ENCODE peak calls at places on chromosomes 2 and 18, in six cellular contexts. H is SK-N-SH, M is GM12878, L is H1, Z is K562, Q is HepG2. O is an unnamed sample.

GRCh38 chr2:71898851-71899681 is 248.6 kb downstream of the CYP26B1 start:
- DNase-seq in H (no peak), M (no peak), L (peak; percentile 30), Z (no peak), Q (no peak), O (no peak)

GRCh38 chr2:40957508-40957907 is 505.6 kb upstream of the SLC8A1 start:
- DNase-seq in H (no peak), M (no peak), L (no peak), Z (no peak), Q (peak; percentile 9), O (no peak)

GRCh38 chr2:68936462-68936861 is 16.2 kb downstream of the GKN2 start:
- DNase-seq in H (no peak), M (no peak), L (no peak), Z (no peak), Q (no peak), O (no peak)

GRCh38 chr2:238116298-238117198 is 16.4 kb downstream of the ESPNL start:
- DNase-seq in H (no peak), M (no peak), L (no peak), Z (no peak), Q (no peak), O (no peak)

GRCh38 chr2:188291142-188291616 is 495 bp upstream of the GULP1 start:
- DNase-seq in H (peak; percentile 74), M (no peak), L (no peak), Z (no peak), Q (no peak), O (no peak)

GRCh38 chr2:131056204-131056975 is 36.9 kb downstream of the FAM168B start:
- DNase-seq in H (no peak), M (no peak), L (no peak), Z (no peak), Q (no peak), O (no peak)

GRCh38 chr2:104890670-104891069 is 36.8 kb downstream of the POU3F3 start:
- DNase-seq in H (no peak), M (no peak), L (no peak), Z (no peak), Q (no peak), O (no peak)

GRCh38 chr2:203706403-203706802 is at the start of gene CD28:
- DNase-seq in H (no peak), M (peak; percentile 85), L (no peak), Z (no peak), Q (no peak), O (peak; percentile 57)

GRCh38 chr2:217402622-217403383 is 542.9 kb upstream of the TNP1 start:
- DNase-seq in H (no peak), M (no peak), L (no peak), Z (peak; percentile 6), Q (no peak), O (no peak)

GRCh38 chr18:46518438-46518837 is 138.6 kb downstream of the LOXHD1 start:
- DNase-seq in H (peak; percentile 61), M (no peak), L (no peak), Z (no peak), Q (peak; percentile 9), O (no peak)

GRCh38 chr2:20551945-20552328 is 99.0 kb downstream of the HS1BP3 start:
- DNase-seq in H (no peak), M (no peak), L (no peak), Z (no peak), Q (no peak), O (no peak)

GRCh38 chr2:31414601-31415241 is at the start of gene XDH:
- DNase-seq in H (no peak), M (no peak), L (no peak), Z (no peak), Q (no peak), O (no peak)

GRCh38 chr2:186460465-186460864 is 25.6 kb upstream of the ZC3H15 start:
- DNase-seq in H (peak; percentile 16), M (no peak), L (no peak), Z (no peak), Q (peak; percentile 68), O (no peak)

GRCh38 chr2:163838890-163839289 is 103.1 kb upstream of the FIGN start:
- DNase-seq in H (no peak), M (no peak), L (no peak), Z (no peak), Q (no peak), O (no peak)

GRCh38 chr2:130346041-130346740 is 3.5 kb downstream of the IMP4 start:
- DNase-seq in H (no peak), M (no peak), L (no peak), Z (no peak), Q (no peak), O (no peak)

GRCh38 chr18:31190919-31191318 is 28.3 kb upstream of the DSC1 start:
- DNase-seq in H (no peak), M (no peak), L (no peak), Z (no peak), Q (no peak), O (no peak)

GRCh38 chr2:230097841-230098240 is 29.1 kb upstream of the SLC16A14 start:
- DNase-seq in H (no peak), M (no peak), L (no peak), Z (no peak), Q (no peak), O (no peak)

GRCh38 chr2:18209934-18210639 is 331.6 kb downstream of the KCNS3 start:
- DNase-seq in H (no peak), M (no peak), L (no peak), Z (no peak), Q (no peak), O (no peak)

GRCh38 chr2:186135697-186136096 is 350.4 kb upstream of the ZC3H15 start:
- DNase-seq in H (no peak), M (no peak), L (no peak), Z (no peak), Q (no peak), O (no peak)

GRCh38 chr2:44614940-44615339 is 253.2 kb downstream of the CAMKMT start:
- DNase-seq in H (no peak), M (no peak), L (no peak), Z (no peak), Q (no peak), O (no peak)

GRCh38 chr2:99700482-99701398 is 210.9 kb upstream of the REV1 start:
- DNase-seq in H (no peak), M (no peak), L (no peak), Z (no peak), Q (no peak), O (no peak)

GRCh38 chr18:48295586-48296311 is 113.4 kb downstream of the ZBTB7C start:
- DNase-seq in H (peak; percentile 47), M (no peak), L (peak; percentile 64), Z (no peak), Q (peak; percentile 3), O (no peak)

GRCh38 chr2:96470089-96470488 is 35.1 kb downstream of the NEURL3 start:
- DNase-seq in H (no peak), M (no peak), L (no peak), Z (no peak), Q (no peak), O (no peak)

GRCh38 chr18:23365602-23366001 is 87.5 kb upstream of the RIOK3 start:
- DNase-seq in H (no peak), M (no peak), L (no peak), Z (no peak), Q (no peak), O (no peak)

GRCh38 chr2:209523778-209524362 is 100.0 kb downstream of the MAP2 start:
- DNase-seq in H (no peak), M (no peak), L (no peak), Z (no peak), Q (no peak), O (no peak)

GRCh38 chr2:238415036-238415764 is 11.5 kb upstream of the ASB1 start:
- DNase-seq in H (no peak), M (no peak), L (no peak), Z (no peak), Q (no peak), O (no peak)

GRCh38 chr2:169775765-169776482 is 22.7 kb upstream of the SSB start:
- DNase-seq in H (no peak), M (no peak), L (no peak), Z (no peak), Q (no peak), O (no peak)

GRCh38 chr18:22009242-22009641 is 160.1 kb upstream of the GATA6 start:
- DNase-seq in H (no peak), M (no peak), L (no peak), Z (no peak), Q (no peak), O (no peak)

DNA sequence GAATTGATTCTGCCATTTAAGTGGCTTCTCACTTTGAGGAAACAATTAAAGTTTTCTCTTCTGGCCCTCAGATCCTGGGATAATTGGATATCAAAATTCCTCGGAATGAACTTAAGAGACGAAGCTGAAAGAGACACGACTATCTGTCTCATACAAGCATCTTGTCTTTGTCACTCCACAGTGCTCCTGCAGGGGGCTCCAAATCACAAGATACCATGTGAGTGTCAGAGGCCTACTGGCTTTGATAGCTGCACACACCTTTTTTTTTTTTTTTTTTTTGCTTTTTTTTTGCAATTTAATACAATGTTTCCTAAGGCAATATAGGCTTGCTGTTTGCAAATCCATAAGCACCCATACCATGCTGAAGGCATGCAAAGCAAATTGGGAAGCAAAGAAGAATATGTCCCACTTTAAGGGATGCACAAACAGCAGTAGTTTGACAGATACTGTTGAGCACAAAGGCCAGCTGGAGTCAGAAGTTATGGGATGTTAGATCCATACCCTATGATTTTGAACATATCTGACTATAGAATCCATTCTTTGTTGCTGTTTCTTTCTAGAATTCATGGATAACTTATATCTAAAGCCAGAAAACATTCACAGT is 109.0 kb upstream of the CBLN2 start:
- DNase-seq in H (peak; percentile 61), M (no peak), L (peak; percentile 77), Z (peak; percentile 14), Q (peak; percentile 48), O (no peak)
- TF ChIP-seq TAF1 in H (no peak), M (no peak), L (no peak), Z (no peak), Q (no peak), O (no peak)

GRCh38 chr2:134153481-134153880 is 100.4 kb upstream of the MGAT5 start:
- DNase-seq in H (no peak), M (no peak), L (no peak), Z (no peak), Q (no peak), O (no peak)
- TF ChIP-seq TAF1 in H (no peak), M (no peak), L (no peak), Z (no peak), Q (no peak), O (no peak)

DNA sequence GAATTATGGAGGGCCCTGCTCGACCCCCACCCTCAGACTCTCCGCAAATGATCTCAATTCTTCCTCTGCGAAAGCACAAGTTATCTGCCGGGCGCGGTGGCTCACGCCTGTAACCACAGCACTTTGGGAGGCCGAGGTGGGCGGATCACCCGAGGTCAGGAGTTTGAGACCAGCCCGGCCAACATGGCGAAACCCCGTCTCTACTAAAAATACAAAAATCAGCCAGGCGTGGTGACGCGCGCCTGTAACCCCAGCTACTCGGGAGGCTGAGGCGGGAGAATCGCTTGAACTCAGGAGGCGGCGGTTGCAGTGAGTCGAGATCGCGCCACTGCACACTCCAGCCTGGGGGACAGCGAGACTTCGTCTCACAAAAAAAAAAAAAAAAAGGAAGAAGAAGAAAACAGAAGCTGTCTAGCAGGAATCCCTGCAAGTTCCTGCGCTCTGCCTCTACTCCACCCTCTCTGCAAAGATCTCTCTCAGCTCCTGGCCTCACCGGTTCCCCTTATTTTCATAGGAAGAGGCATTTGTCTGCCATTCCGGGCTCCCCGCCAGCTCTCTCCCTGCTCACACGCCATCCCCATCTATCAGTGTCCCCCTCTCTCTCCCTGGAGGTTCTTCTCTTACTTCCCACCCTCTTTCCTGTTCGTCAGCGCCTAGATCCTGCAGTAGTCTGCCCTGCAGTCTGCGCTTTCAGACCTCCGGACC is 13.5 kb upstream of the COLEC12 start:
- DNase-seq in H (no peak), M (no peak), L (no peak), Z (no peak), Q (no peak), O (no peak)
- TF ChIP-seq TAF1 in H (no peak), M (no peak), L (no peak), Z (no peak), Q (no peak), O (no peak)

GRCh38 chr2:121185571-121186074 is 99.4 kb downstream of the TFCP2L1 start:
- DNase-seq in H (no peak), M (no peak), L (no peak), Z (no peak), Q (no peak), O (no peak)
- TF ChIP-seq TAF1 in H (no peak), M (no peak), L (no peak), Z (no peak), Q (no peak), O (no peak)

O was measured in GM12892.